ENCODE peak calls at places on chromosomes 5 and 9, in eight cellular contexts. F is IMR-90; X is stimulated activated CD8-positive, alpha-beta memory T cell treated with anti-CD3 and anti-CD28 coated beads, Interleukin-7, amount 100 ng/mL, for 24 hours; R is RCC 7860; M is GM12891; O is stimulated activated naive CD8-positive, alpha-beta T cell treated with anti-CD3 and anti-CD28 coated beads, Interleukin-15, Interleukin-2, amounts not matched to agents 100 U/mL and 50 U/mL, for 24 hours; K is endothelial cell; Q is SK-MEL-5. L is an unnamed sample.

GRCh38 chr5:151362970-151363369 is 15.6 kb upstream of the SLC36A2 start:
- DNase-seq in F (no peak), X (no peak), R (no peak), M (no peak), O (no peak), K (no peak), Q (no peak), L (no peak)

GRCh38 chr5:32455311-32455710 is 10.8 kb upstream of the ZFR start:
- DNase-seq in F (no peak), X (no peak), R (no peak), M (no peak), O (no peak), K (no peak), Q (no peak), L (no peak)

GRCh38 chr5:172683696-172684464 is 42.8 kb downstream of the NEURL1B start:
- DNase-seq in F (no peak), X (peak), R (no peak), M (no peak), O (peak), K (peak), Q (no peak), L (peak)

GRCh38 chr5:155106221-155106620 is 92.7 kb downstream of the KIF4B start:
- DNase-seq in F (no peak), X (no peak), R (no peak), M (no peak), O (no peak), K (no peak), Q (no peak), L (no peak)

GRCh38 chr5:137845472-137845871 is 22.2 kb upstream of the MYOT start:
- DNase-seq in F (no peak), X (no peak), R (no peak), M (no peak), O (no peak), K (no peak), Q (no peak), L (no peak)

GRCh38 chr5:172753101-172753500 is 17.9 kb downstream of the DUSP1 start:
- DNase-seq in F (no peak), X (no peak), R (no peak), M (no peak), O (no peak), K (no peak), Q (no peak), L (no peak)

GRCh38 chr5:96565843-96566242 is 96.3 kb upstream of the CAST start:
- DNase-seq in F (peak), X (no peak), R (peak), M (no peak), O (no peak), K (no peak), Q (peak), L (no peak)

GRCh38 chr9:124263158-124263557 is 5.4 kb downstream of the NEK6 start:
- DNase-seq in F (no peak), X (no peak), R (no peak), M (no peak), O (no peak), K (no peak), Q (no peak), L (peak)

GRCh38 chr9:110076894-110077725 is 130.8 kb downstream of the C9orf152 start:
- DNase-seq in F (peak), X (no peak), R (peak), M (no peak), O (no peak), K (no peak), Q (no peak), L (no peak)

GRCh38 chr5:137126829-137127228 is 372.3 kb downstream of the SPOCK1 start:
- DNase-seq in F (no peak), X (no peak), R (no peak), M (no peak), O (no peak), K (no peak), Q (no peak), L (no peak)

GRCh38 chr5:42848545-42848944 is 36.9 kb upstream of the SELENOP start:
- DNase-seq in F (no peak), X (no peak), R (no peak), M (no peak), O (no peak), K (no peak), Q (no peak), L (no peak)